ENCODE peak calls at places on chromosomes 1 and 21, in nine cellular contexts. Z is activated CD8-positive, alpha-beta T cell treated with anti-CD3 and anti-CD28 coated beads, Interleukin-2, amount 10 ng/mL, durations not matched to agents 7 days and 5 days; W is iris pigment epithelial cell; L is bronchial epithelial cell; G is left cardiac atrium; R is T-cell; O is cardiac septum; Q is AG04450; B is BJ. C is an unnamed sample.

GRCh38 chr1:245153645-245154428 is 948 bp upstream of the KIF26B start:
- DNase-seq in Z (peak; percentile 25), W (peak; percentile 34), L (peak; percentile 4), G (no peak), R (peak; percentile 8), O (no peak), Q (no peak), B (no peak), C (no peak)

GRCh38 chr21:39869141-39869818 is 2.0 kb downstream of the PCP4 start:
- DNase-seq in Z (no peak), W (no peak), L (no peak), G (no peak), R (no peak), O (no peak), Q (no peak), B (no peak), C (no peak)

GRCh38 chr21:15192243-15192642 is 127.4 kb upstream of the NRIP1 start:
- DNase-seq in Z (no peak), W (peak; percentile 12), L (peak; percentile 99), G (no peak), R (no peak), O (no peak), Q (no peak), B (no peak), C (no peak)

GRCh38 chr1:1117469-1117831 is 1.6 kb upstream of the C1orf159 start:
- DNase-seq in Z (no peak), W (no peak), L (no peak), G (peak; percentile 22), R (no peak), O (no peak), Q (no peak), B (no peak), C (no peak)

GRCh38 chr1:222081859-222082258 is 340.0 kb upstream of the DUSP10 start:
- DNase-seq in Z (no peak), W (no peak), L (peak; percentile 22), G (no peak), R (no peak), O (no peak), Q (no peak), B (no peak), C (no peak)

GRCh38 chr1:25504706-25505560 is 38.5 kb upstream of the LDLRAP1 start:
- DNase-seq in Z (no peak), W (no peak), L (no peak), G (no peak), R (no peak), O (no peak), Q (no peak), B (no peak), C (no peak)

GRCh38 chr1:50497007-50497406 is 73.8 kb upstream of the DMRTA2 start:
- DNase-seq in Z (no peak), W (no peak), L (no peak), G (no peak), R (no peak), O (no peak), Q (no peak), B (no peak), C (no peak)

GRCh38 chr1:14724697-14725096 is 126.2 kb downstream of the KAZN start:
- DNase-seq in Z (no peak), W (no peak), L (no peak), G (no peak), R (no peak), O (no peak), Q (no peak), B (no peak), C (no peak)

GRCh38 chr1:177937931-177938330 is 31.9 kb downstream of the SEC16B start:
- DNase-seq in Z (no peak), W (peak; percentile 91), L (peak; percentile 61), G (no peak), R (no peak), O (no peak), Q (peak; percentile 55), B (peak; percentile 35), C (no peak)

GRCh38 chr1:1677718-1678580 is 14.6 kb downstream of the SLC35E2B start:
- DNase-seq in Z (peak; percentile 70), W (no peak), L (no peak), G (no peak), R (peak; percentile 43), O (no peak), Q (no peak), B (no peak), C (no peak)

GRCh38 chr1:215543191-215543606 is 23.9 kb upstream of the KCTD3 start:
- DNase-seq in Z (no peak), W (peak; percentile 87), L (peak; percentile 83), G (no peak), R (no peak), O (no peak), Q (no peak), B (no peak), C (no peak)

GRCh38 chr1:179053486-179053885 is 27.8 kb downstream of the FAM20B start:
- DNase-seq in Z (no peak), W (no peak), L (no peak), G (no peak), R (no peak), O (no peak), Q (no peak), B (no peak), C (no peak)

GRCh38 chr1:241749041-241749798 is 97.1 kb downstream of the WDR64 start:
- DNase-seq in Z (no peak), W (peak; percentile 45), L (peak; percentile 76), G (no peak), R (no peak), O (no peak), Q (no peak), B (peak; percentile 6), C (no peak)

GRCh38 chr21:38807481-38807880 is 1.8 kb downstream of the ETS2 start:
- DNase-seq in Z (no peak), W (peak; percentile 47), L (no peak), G (no peak), R (no peak), O (no peak), Q (no peak), B (no peak), C (no peak)

GRCh38 chr1:7902478-7903084 is 38.1 kb downstream of the TNFRSF9 start:
- DNase-seq in Z (peak; percentile 74), W (peak; percentile 61), L (peak; percentile 35), G (peak; percentile 51), R (peak; percentile 50), O (peak; percentile 81), Q (peak; percentile 46), B (no peak), C (no peak)

GRCh38 chr1:116987256-116987555 is 14.4 kb upstream of the CD101 start:
- DNase-seq in Z (peak; percentile 76), W (no peak), L (no peak), G (peak; percentile 43), R (peak; percentile 79), O (no peak), Q (no peak), B (no peak), C (no peak)

GRCh38 chr1:36534711-36535412 is 52.1 kb upstream of the CSF3R start:
- DNase-seq in Z (no peak), W (no peak), L (no peak), G (no peak), R (no peak), O (peak; percentile 47), Q (no peak), B (no peak), C (peak; percentile 46)

GRCh38 chr1:215045647-215046308 is 36.8 kb upstream of the KCNK2 start:
- DNase-seq in Z (no peak), W (no peak), L (no peak), G (no peak), R (no peak), O (no peak), Q (no peak), B (no peak), C (no peak)

GRCh38 chr1:178501705-178502329 is 5.1 kb upstream of the CLEC20A start:
- DNase-seq in Z (peak; percentile 69), W (peak; percentile 59), L (peak; percentile 63), G (peak; percentile 75), R (peak; percentile 29), O (peak; percentile 86), Q (peak; percentile 36), B (no peak), C (no peak)

GRCh38 chr1:170698711-170699275 is 34.9 kb downstream of the PRRX1 start:
- DNase-seq in Z (no peak), W (peak; percentile 63), L (no peak), G (no peak), R (no peak), O (no peak), Q (no peak), B (no peak), C (no peak)

GRCh38 chr1:95641386-95641785 is 407.4 kb downstream of the RWDD3 start:
- DNase-seq in Z (no peak), W (no peak), L (no peak), G (no peak), R (no peak), O (no peak), Q (no peak), B (no peak), C (no peak)

GRCh38 chr21:42645211-42646075 is 8.0 kb upstream of the PDE9A start:
- DNase-seq in Z (no peak), W (no peak), L (no peak), G (no peak), R (no peak), O (no peak), Q (no peak), B (no peak), C (no peak)

GRCh38 chr1:63322248-63322943 is at the start of gene FOXD3:
- DNase-seq in Z (no peak), W (no peak), L (peak; percentile 17), G (peak; percentile 56), R (no peak), O (no peak), Q (no peak), B (no peak), C (no peak)

GRCh38 chr1:1125945-1126344 is 10.1 kb upstream of the C1orf159 start:
- DNase-seq in Z (no peak), W (no peak), L (no peak), G (no peak), R (no peak), O (no peak), Q (no peak), B (no peak), C (no peak)

GRCh38 chr1:17893891-17894631 is 138.9 kb downstream of the ACTL8 start:
- DNase-seq in Z (no peak), W (peak; percentile 59), L (no peak), G (no peak), R (no peak), O (no peak), Q (no peak), B (no peak), C (no peak)

GRCh38 chr1:178122283-178122682 is 28.4 kb downstream of the RASAL2 start:
- DNase-seq in Z (no peak), W (no peak), L (peak; percentile 26), G (no peak), R (no peak), O (no peak), Q (no peak), B (no peak), C (no peak)

GRCh38 chr1:201109651-201110050 is 2.6 kb downstream of the CACNA1S start:
- DNase-seq in Z (no peak), W (no peak), L (no peak), G (no peak), R (no peak), O (no peak), Q (no peak), B (no peak), C (no peak)

GRCh38 chr1:8017495-8018310 is 8.4 kb downstream of the ERRFI1 start:
- DNase-seq in Z (no peak), W (peak; percentile 68), L (peak; percentile 70), G (no peak), R (no peak), O (no peak), Q (no peak), B (no peak), C (no peak)

GRCh38 chr1:211843018-211843417 is 12.5 kb upstream of the LPGAT1 start:
- DNase-seq in Z (no peak), W (no peak), L (no peak), G (no peak), R (no peak), O (no peak), Q (no peak), B (no peak), C (no peak)

GRCh38 chr1:234752927-234753326 is 142.9 kb upstream of the IRF2BP2 start:
- DNase-seq in Z (no peak), W (no peak), L (no peak), G (no peak), R (no peak), O (no peak), Q (no peak), B (no peak), C (no peak)

GRCh38 chr1:244749230-244750016 is 86.0 kb upstream of the COX20 start:
- DNase-seq in Z (no peak), W (no peak), L (no peak), G (no peak), R (no peak), O (no peak), Q (no peak), B (no peak), C (no peak)